ENCODE peak calls at places on chromosomes 16 and 17, in seven cellular contexts. E is Peyer's patch, P is spleen, X is A549, F is prostate gland, K is gastrocnemius medialis, A is IMR-90. W is an unnamed sample.

GRCh38 chr17:63647065-63647725 is 25.0 kb downstream of the MAP3K3 start:
- DNase-seq in E (no peak), P (no peak), X (no peak), F (peak; percentile 52), K (no peak), A (peak; percentile 82), W (no peak)

GRCh38 chr17:40103082-40103741 is 2.8 kb upstream of the NR1D1 start:
- DNase-seq in E (no peak), P (no peak), X (no peak), F (no peak), K (no peak), A (no peak), W (no peak)

GRCh38 chr16:24151482-24151939 is 104.6 kb upstream of the CACNG3 start:
- DNase-seq in E (no peak), P (no peak), X (no peak), F (no peak), K (no peak), A (peak; percentile 0), W (no peak)

GRCh38 chr17:9056566-9056965 is 35.3 kb downstream of the NTN1 start:
- DNase-seq in E (no peak), P (no peak), X (no peak), F (no peak), K (no peak), A (no peak), W (peak; percentile 57)

GRCh38 chr16:65684230-65684629 is 562.4 kb upstream of the CDH11 start:
- DNase-seq in E (no peak), P (no peak), X (no peak), F (no peak), K (no peak), A (no peak), W (no peak)

GRCh38 chr16:19472487-19472886 is 49.4 kb downstream of the GDE1 start:
- DNase-seq in E (no peak), P (no peak), X (no peak), F (no peak), K (no peak), A (no peak), W (no peak)

GRCh38 chr17:48486557-48486956 is 44.3 kb downstream of the HOXB1 start:
- DNase-seq in E (no peak), P (no peak), X (peak; percentile 72), F (no peak), K (no peak), A (peak; percentile 100), W (no peak)

GRCh38 chr16:54446639-54447038 is 160.1 kb upstream of the IRX3 start:
- DNase-seq in E (no peak), P (no peak), X (peak; percentile 5), F (peak; percentile 53), K (peak; percentile 79), A (no peak), W (no peak)

GRCh38 chr17:64418506-64419339 is 28.1 kb upstream of the PECAM1 start:
- DNase-seq in E (no peak), P (no peak), X (peak; percentile 75), F (no peak), K (no peak), A (peak; percentile 74), W (no peak)

GRCh38 chr16:234468-235305 is at the start of gene FAM234A:
- DNase-seq in E (peak; percentile 96), P (peak; percentile 98), X (peak; percentile 95), F (peak; percentile 94), K (peak; percentile 92), A (peak; percentile 81), W (peak; percentile 97)
- TF ChIP-seq POLR2A in E (peak; percentile 97), P (peak; percentile 20), X (peak; percentile 74), F (peak; percentile 99), K (peak; percentile 100), A (peak; percentile 63), W (peak; percentile 97)

GRCh38 chr17:56021681-56022205 is 131.5 kb upstream of the ANKFN1 start:
- DNase-seq in E (no peak), P (no peak), X (no peak), F (no peak), K (no peak), A (no peak), W (no peak)
- H3K4me1 ChIP-seq in E (no peaks in the 10 kb centered on the region), P (no peaks in the 10 kb centered on the region), X (no peaks in the 10 kb centered on the region), F (no peaks in the 10 kb centered on the region), K (no peaks in the 10 kb centered on the region), A (no peaks in the 10 kb centered on the region), W (no peaks in the 10 kb centered on the region)

DNA sequence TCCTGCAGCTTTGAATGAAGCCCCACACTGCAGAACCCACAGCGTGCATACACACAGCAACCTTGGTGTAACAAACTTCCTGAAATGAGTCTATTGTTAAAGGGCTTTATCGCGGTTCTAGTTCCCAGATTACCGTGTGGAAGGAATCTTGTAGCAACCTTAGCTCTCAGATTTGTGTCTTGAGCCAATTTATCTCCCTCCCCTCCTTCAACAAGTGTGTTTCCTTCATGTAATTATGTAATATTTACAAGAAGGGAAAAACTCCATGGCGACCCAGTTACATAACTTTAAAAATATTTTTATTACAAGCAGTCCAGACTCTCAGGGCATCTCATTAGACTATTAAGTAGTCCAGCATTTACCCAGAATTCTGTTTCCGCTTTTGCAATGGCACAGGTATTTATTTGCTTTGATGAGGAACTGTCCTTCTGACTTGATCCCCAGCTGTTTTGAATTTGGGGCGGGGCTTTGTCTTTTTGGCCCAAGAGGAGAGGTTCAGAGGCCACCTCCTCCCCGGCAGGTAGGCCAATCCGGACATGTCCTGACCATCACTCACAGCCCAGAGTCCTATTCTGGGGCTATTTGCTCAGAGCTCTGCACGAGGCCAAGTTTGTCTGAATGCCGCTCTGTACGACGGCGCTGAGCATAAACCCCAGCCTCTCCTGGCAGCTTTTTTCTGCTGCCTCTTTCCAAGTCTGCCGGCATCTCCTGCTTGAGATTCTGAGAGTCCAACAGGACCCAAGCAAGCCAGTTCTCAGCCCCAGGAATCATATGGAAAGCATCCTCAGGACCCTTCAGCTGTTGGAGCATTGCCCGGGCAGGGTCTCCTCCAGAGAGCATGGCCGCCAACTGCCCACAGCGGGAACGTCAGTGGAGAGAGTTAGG is 35.6 kb downstream of the CLEC16A start:
- DNase-seq in E (no peak), P (no peak), X (no peak), F (peak; percentile 90), K (peak; percentile 28), A (no peak), W (peak; percentile 92)
- TF ChIP-seq CTCF in E (no peak), P (no peak), X (no peak), F (no peak), K (no peak), A (no peak), W (no peak)

GRCh38 chr17:72123964-72124791 is 3.4 kb downstream of the SOX9 start:
- DNase-seq in E (no peak), P (no peak), X (no peak), F (no peak), K (no peak), A (no peak), W (no peak)

GRCh38 chr17:72123496-72123963 is 2.7 kb downstream of the SOX9 start:
- DNase-seq in E (no peak), P (no peak), X (no peak), F (no peak), K (no peak), A (no peak), W (no peak)

GRCh38 chr17:72122002-72122310 is 1.1 kb downstream of the SOX9 start:
- DNase-seq in E (no peak), P (no peak), X (no peak), F (no peak), K (no peak), A (peak; percentile 58), W (no peak)

GRCh38 chr17:72122336-72122667 is 1.5 kb downstream of the SOX9 start:
- DNase-seq in E (no peak), P (no peak), X (no peak), F (no peak), K (no peak), A (no peak), W (no peak)

GRCh38 chr17:72122668-72123495 is 2.1 kb downstream of the SOX9 start:
- DNase-seq in E (peak; percentile 68), P (no peak), X (no peak), F (no peak), K (no peak), A (peak; percentile 68), W (no peak)
- TF ChIP-seq POLR2A in E (no peak), P (no peak), X (no peak), F (no peak), K (no peak), A (peak; percentile 43), W (no peak)

GRCh38 chr17:68347380-68347779 is 56.1 kb downstream of the ARSG start:
- DNase-seq in E (no peak), P (no peak), X (no peak), F (no peak), K (no peak), A (no peak), W (no peak)

GRCh38 chr17:68352041-68352440 is 60.7 kb downstream of the ARSG start:
- DNase-seq in E (no peak), P (no peak), X (no peak), F (no peak), K (no peak), A (no peak), W (no peak)

GRCh38 chr17:68346448-68346847 is 55.2 kb downstream of the ARSG start:
- DNase-seq in E (no peak), P (peak; percentile 95), X (no peak), F (no peak), K (no peak), A (no peak), W (peak; percentile 59)

GRCh38 chr17:68351395-68351794 is 60.1 kb downstream of the ARSG start:
- DNase-seq in E (no peak), P (peak; percentile 5), X (peak; percentile 37), F (no peak), K (no peak), A (no peak), W (no peak)

GRCh38 chr17:68349157-68349556 is 57.9 kb downstream of the ARSG start:
- DNase-seq in E (no peak), P (no peak), X (no peak), F (no peak), K (no peak), A (no peak), W (no peak)
- H3K4me1 ChIP-seq in E (peaks cover 4% of the 10 kb centered on the region), P (peaks cover 84% of the 10 kb centered on the region), X (peaks cover 4% of the 10 kb centered on the region), F (no peaks in the 10 kb centered on the region), K (peaks cover 6% of the 10 kb centered on the region), A (peaks cover 2% of the 10 kb centered on the region), W (no peaks in the 10 kb centered on the region)

W was measured in right lobe of liver.